ENCODE peak calls at places on chromosomes 3 and 15, in five cellular contexts. Q is T-helper 9 cell, E is lower lobe of right lung, B is hypothalamus, G is AG08395. V is an unnamed sample.

GRCh38 chr3:72660270-72661114 is 187.8 kb downstream of the SHQ1 start:
- DNase-seq in Q (no peak), E (no peak), B (no peak), G (no peak), V (no peak)

GRCh38 chr15:90249123-90249863 is at the start of gene TTLL13:
- DNase-seq in Q (no peak), E (peak), B (peak), G (peak), V (peak)

GRCh38 chr3:124063168-124063909 is 71.4 kb upstream of the ROPN1 start:
- DNase-seq in Q (no peak), E (no peak), B (no peak), G (peak), V (no peak)

GRCh38 chr3:17905996-17906395 is 163.6 kb upstream of the TBC1D5 start:
- DNase-seq in Q (no peak), E (no peak), B (no peak), G (no peak), V (no peak)

GRCh38 chr3:105527949-105528348 is 161.2 kb downstream of the ALCAM start:
- DNase-seq in Q (no peak), E (no peak), B (no peak), G (no peak), V (no peak)

GRCh38 chr3:50660386-50660785 is 14.3 kb upstream of the DOCK3 start:
- DNase-seq in Q (no peak), E (no peak), B (no peak), G (no peak), V (no peak)

GRCh38 chr3:194439915-194440550 is 41.0 kb upstream of the GP5 start:
- DNase-seq in Q (no peak), E (no peak), B (no peak), G (no peak), V (no peak)

GRCh38 chr3:192850501-192850981 is 67.1 kb downstream of the MB21D2 start:
- DNase-seq in Q (no peak), E (no peak), B (no peak), G (no peak), V (no peak)

GRCh38 chr3:52381623-52382022 is 63.3 kb downstream of the SEMA3G start:
- DNase-seq in Q (no peak), E (no peak), B (no peak), G (no peak), V (no peak)

GRCh38 chr3:64902991-64903390 is 215.2 kb upstream of the ADAMTS9 start:
- DNase-seq in Q (no peak), E (no peak), B (no peak), G (peak), V (no peak)